ENCODE peak calls at places on chromosomes 12 and 14, in seven cellular contexts. B, U, Z, J, F, O and R are unnamed samples.

GRCh38 chr12:72072613-72073212 is 134.1 kb downstream of the TPH2 start:
- DNase-seq in J (no peak), Z (no peak), F (no peak), O (no peak), U (no peak), B (no peak), R (no peak)

GRCh38 chr12:89756638-89757321 is 48.1 kb upstream of the ATP2B1 start:
- DNase-seq in B (no peak), U (peak), Z (peak), O (peak), J (peak), F (peak), R (peak)

GRCh38 chr12:78002878-78003277 is 172.2 kb downstream of the NAV3 start:
- DNase-seq in F (no peak), O (no peak), J (no peak), U (no peak), B (no peak), Z (no peak), R (peak)

GRCh38 chr12:43976027-43976426 is 140.1 kb downstream of the TMEM117 start:
- DNase-seq in B (no peak), J (no peak), U (no peak), O (no peak), Z (no peak), F (no peak), R (peak)

GRCh38 chr12:29350080-29350479 is 30.9 kb downstream of the ERGIC2 start:
- DNase-seq in O (no peak), U (peak), Z (peak), F (no peak), B (no peak), J (no peak), R (peak)

GRCh38 chr14:94306047-94306978 is 13.2 kb upstream of the SERPINA10 start:
- DNase-seq in U (no peak), J (no peak), B (no peak), O (no peak), F (no peak), Z (no peak), R (no peak)

GRCh38 chr12:27525373-27525772 is 1.4 kb downstream of the PPFIBP1 start:
- DNase-seq in U (peak), O (no peak), J (no peak), Z (peak), B (no peak), F (no peak), R (peak)

GRCh38 chr12:107607464-107608392 is 77.9 kb upstream of the PWP1 start:
- DNase-seq in F (peak), Z (peak), B (peak), J (peak), U (peak), O (peak), R (peak)

GRCh38 chr12:109212460-109213115 is 96.2 kb downstream of the ACACB start:
- DNase-seq in U (no peak), F (no peak), O (no peak), J (no peak), B (no peak), Z (no peak), R (no peak)

GRCh38 chr12:6958609-6959375 is 7.6 kb downstream of the PTPN6 start:
- DNase-seq in B (peak), O (peak), J (no peak), F (peak), U (no peak), Z (no peak), R (no peak)

GRCh38 chr12:43444940-43445564 is 107.0 kb downstream of the ADAMTS20 start:
- DNase-seq in Z (peak), F (peak), B (peak), O (no peak), J (peak), U (no peak), R (peak)

GRCh38 chr12:105733579-105733978 is 403.1 kb downstream of the C12orf75 start:
- DNase-seq in U (no peak), O (no peak), B (no peak), J (no peak), Z (no peak), F (no peak), R (no peak)

GRCh38 chr14:32020882-32021281 is 56.2 kb upstream of the ARHGAP5 start:
- DNase-seq in B (no peak), F (no peak), Z (no peak), O (no peak), U (no peak), J (no peak), R (no peak)

GRCh38 chr14:69405762-69406161 is 7.3 kb downstream of the SLC39A9 start:
- DNase-seq in B (no peak), F (no peak), O (no peak), U (no peak), Z (no peak), J (no peak), R (no peak)

GRCh38 chr12:46661161-46661845 is 164.5 kb downstream of the SLC38A4 start:
- DNase-seq in F (peak), Z (peak), J (peak), B (no peak), O (peak), U (peak), R (peak)

GRCh38 chr12:68267892-68268396 is 14.5 kb upstream of the IL22 start:
- DNase-seq in O (no peak), B (no peak), U (peak), Z (peak), J (no peak), F (no peak), R (peak)

GRCh38 chr14:64671591-64671990 is 32.6 kb upstream of the PLEKHG3 start:
- DNase-seq in J (peak), F (peak), U (no peak), O (peak), Z (peak), B (no peak), R (peak)

GRCh38 chr14:75068294-75069020 is 984 bp upstream of the ZC2HC1C start:
- DNase-seq in Z (no peak), B (no peak), J (no peak), F (no peak), U (no peak), O (no peak), R (no peak)

GRCh38 chr12:93772003-93772402 is 94.8 kb downstream of the CRADD start:
- DNase-seq in U (no peak), F (no peak), B (no peak), O (no peak), Z (no peak), J (no peak), R (no peak)

GRCh38 chr12:93766802-93767523 is 89.8 kb downstream of the CRADD start:
- DNase-seq in O (no peak), J (peak), F (peak), B (peak), Z (peak), U (no peak), R (peak)

GRCh38 chr12:93766371-93766770 is 89.2 kb downstream of the CRADD start:
- DNase-seq in Z (no peak), J (no peak), U (no peak), O (no peak), B (no peak), F (no peak), R (no peak)

GRCh38 chr12:93763746-93764147 is 86.6 kb downstream of the CRADD start:
- DNase-seq in J (no peak), Z (no peak), B (no peak), O (no peak), F (no peak), U (no peak), R (no peak)

GRCh38 chr12:93767524-93767863 is 90.3 kb downstream of the CRADD start:
- DNase-seq in B (no peak), U (no peak), F (no peak), J (no peak), Z (no peak), O (no peak), R (no peak)
- TF ChIP-seq CTCF in B (no peak), U (no peak), F (no peak), J (no peak), Z (no peak), O (no peak), R (no peak)

DNA sequence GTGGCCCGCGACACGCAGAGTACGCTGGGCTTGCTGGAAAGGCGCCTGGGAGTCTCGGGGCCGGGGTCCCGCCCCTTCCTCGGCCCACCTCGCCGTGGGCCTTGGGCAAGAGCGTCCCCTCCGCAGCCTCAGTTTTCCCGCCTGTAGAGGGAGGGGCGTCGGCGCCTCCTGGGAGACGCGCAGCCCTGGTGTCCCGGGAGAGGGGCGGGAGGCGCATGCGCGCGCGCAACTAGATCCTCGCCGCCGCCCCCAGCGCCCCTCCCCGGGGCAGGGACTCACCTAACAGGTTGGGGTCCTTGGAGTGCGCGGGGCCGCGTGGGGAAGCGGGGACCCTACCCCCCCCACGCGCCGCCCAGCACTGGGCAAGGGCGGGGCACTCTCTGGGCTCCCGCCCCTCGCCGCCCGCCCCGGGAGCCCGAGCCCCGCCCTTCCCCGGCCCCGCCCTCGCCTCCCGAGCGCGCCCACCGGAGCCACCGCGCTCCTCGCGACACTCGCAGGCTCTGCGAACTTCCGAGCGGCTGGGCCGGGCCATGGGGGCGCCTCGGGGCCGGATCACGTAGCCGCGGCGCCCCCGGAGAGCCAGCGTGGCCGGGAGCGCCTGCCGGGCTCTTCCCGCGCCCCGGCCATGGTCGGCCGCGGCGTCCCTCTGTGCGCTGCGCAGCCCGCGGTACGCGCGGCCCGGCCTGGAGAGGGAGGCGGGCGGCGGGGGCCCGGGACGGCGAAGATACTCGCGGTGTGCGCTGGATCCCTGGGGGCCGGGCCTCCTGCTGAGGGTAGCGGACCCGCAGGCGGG is at the start of gene KIF26A:
- DNase-seq in O (peak), Z (no peak), U (no peak), B (peak), F (no peak), J (no peak), R (no peak)
- TF ChIP-seq CTCF in O (no peak), Z (no peak), U (no peak), B (no peak), F (no peak), J (no peak), R (no peak)

DNA sequence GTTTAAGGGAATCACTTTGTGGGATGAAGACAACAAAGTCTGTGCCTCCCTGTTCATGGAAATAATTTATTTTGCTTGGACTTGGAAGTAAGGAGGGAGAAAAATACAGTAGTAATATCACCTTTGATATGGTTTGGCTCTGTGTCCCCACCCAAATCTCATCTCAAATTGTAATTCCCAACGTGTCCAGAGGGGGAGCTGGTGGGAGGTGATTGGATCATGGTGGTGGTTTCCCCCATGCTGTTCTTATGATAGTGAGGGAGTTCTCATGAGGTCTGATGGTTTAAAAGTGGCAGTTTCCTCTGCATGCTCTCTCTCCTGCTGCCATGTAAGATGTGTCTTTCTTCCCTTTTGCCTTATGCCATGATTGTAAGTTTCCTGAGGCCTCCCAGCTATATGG is 460.7 kb downstream of the NOVA1 start:
- DNase-seq in J (no peak), Z (no peak), O (no peak), F (no peak), U (no peak), B (no peak), R (no peak)
- TF ChIP-seq CTCF in J (no peak), Z (peak), O (no peak), F (no peak), U (peak), B (no peak), R (peak)

GRCh38 chr14:106417224-106418049 is 891.1 kb downstream of the TMEM121 start:
- DNase-seq in U (no peak), F (peak), O (peak), J (peak), B (peak), Z (no peak), R (no peak)
- TF ChIP-seq CTCF in U (peak), F (peak), O (peak), J (peak), B (peak), Z (peak), R (peak)

GRCh38 chr12:20140751-20141150 is 227.6 kb upstream of the PDE3A start:
- DNase-seq in Z (no peak), B (no peak), U (no peak), J (no peak), F (no peak), O (no peak), R (no peak)

GRCh38 chr12:20142295-20142694 is 226.0 kb upstream of the PDE3A start:
- DNase-seq in U (no peak), Z (no peak), B (no peak), O (no peak), J (no peak), F (no peak), R (no peak)

GRCh38 chr12:20144341-20144740 is 224.0 kb upstream of the PDE3A start:
- DNase-seq in F (peak), O (no peak), J (no peak), U (no peak), Z (no peak), B (no peak), R (no peak)

GRCh38 chr12:20148241-20148640 is 220.1 kb upstream of the PDE3A start:
- DNase-seq in J (no peak), O (no peak), B (no peak), U (no peak), Z (no peak), F (no peak), R (no peak)

GRCh38 chr12:20142956-20143355 is 225.4 kb upstream of the PDE3A start:
- DNase-seq in Z (no peak), J (no peak), B (no peak), O (no peak), F (no peak), U (no peak), R (no peak)
- TF ChIP-seq CTCF in Z (peak), J (no peak), B (no peak), O (no peak), F (peak), U (no peak), R (peak)

GRCh38 chr12:121916719-121917118 is 1.7 kb upstream of the CFAP251 start:
- DNase-seq in Z (no peak), J (peak), U (no peak), F (no peak), O (no peak), B (no peak), R (peak)
- TF ChIP-seq CTCF in Z (no peak), J (no peak), U (peak), F (peak), O (no peak), B (no peak), R (peak)

GRCh38 chr12:132194056-132194455 is 49.8 kb downstream of the NOC4L start:
- DNase-seq in Z (no peak), O (no peak), B (no peak), U (no peak), F (no peak), J (no peak), R (peak)
- TF ChIP-seq CTCF in Z (peak), O (no peak), B (no peak), U (peak), F (peak), J (no peak), R (peak)

GRCh38 chr12:4975574-4975973 is 65.9 kb downstream of the KCNA1 start:
- DNase-seq in O (no peak), F (peak), U (no peak), B (no peak), J (no peak), Z (no peak), R (no peak)
- TF ChIP-seq CTCF in O (no peak), F (no peak), U (no peak), B (no peak), J (no peak), Z (peak), R (no peak)

DNA sequence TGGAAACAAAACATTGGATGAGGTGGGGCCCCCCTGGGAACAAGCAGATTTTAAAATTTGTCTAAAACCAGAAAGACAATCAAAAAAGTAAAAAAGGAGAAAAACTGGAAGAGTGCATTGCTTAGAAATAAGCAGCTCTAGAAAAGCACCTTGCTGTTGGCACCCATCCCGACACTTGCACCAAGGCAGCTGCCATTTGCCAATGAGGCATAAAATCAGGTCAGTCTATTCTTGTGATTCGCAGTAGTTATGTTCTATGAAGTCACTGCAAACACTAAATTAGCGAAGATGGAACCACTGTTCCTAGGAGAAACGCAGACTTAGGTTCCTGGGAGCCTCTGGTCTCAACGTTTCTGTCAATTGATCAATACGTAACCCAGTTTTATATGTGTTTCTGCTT is 16.2 kb downstream of the VPS33A start:
- DNase-seq in F (no peak), J (no peak), O (no peak), B (no peak), Z (no peak), U (no peak), R (no peak)
- TF ChIP-seq CTCF in F (no peak), J (no peak), O (no peak), B (no peak), Z (no peak), U (no peak), R (no peak)